ENCODE peak calls at places on chromosomes 1 and 21, in five cellular contexts. V is non-pigmented ciliary epithelial cell; H is cortex of kidney; A is M059J; B is effector memory CD4-positive, alpha-beta T cell. N is an unnamed sample.
A peak's percentile ranks its signal among the peaks of the same experiment; 100 is the strongest.

GRCh38 chr1:20342294-20343148 is 51.8 kb downstream of the VWA5B1 start:
- DNase-seq in B (no peak), H (no peak), V (no peak), A (no peak), N (no peak)

GRCh38 chr1:100188617-100189016 is 10.6 kb upstream of the LRRC39 start:
- DNase-seq in V (peak; percentile 79), H (no peak), B (no peak), A (peak; percentile 97), N (no peak)

GRCh38 chr1:200034821-200035396 is 7.4 kb downstream of the NR5A2 start:
- DNase-seq in H (no peak), A (no peak), B (no peak), V (no peak), N (no peak)

GRCh38 chr1:53011175-53011574 is 50.8 kb upstream of the PODN start:
- DNase-seq in B (no peak), H (no peak), V (no peak), A (no peak), N (no peak)

GRCh38 chr1:183622884-183623785 is 12.4 kb downstream of the ARPC5 start:
- DNase-seq in B (peak; percentile 14), A (peak; percentile 78), H (no peak), V (no peak), N (peak; percentile 35)

GRCh38 chr1:217562229-217562878 is 68.5 kb downstream of the GPATCH2 start:
- DNase-seq in V (peak; percentile 74), H (no peak), B (no peak), A (peak; percentile 91), N (no peak)

GRCh38 chr1:185157599-185158469 is 867 bp downstream of the SWT1 start:
- DNase-seq in A (peak; percentile 12), B (no peak), V (no peak), H (no peak), N (no peak)

GRCh38 chr1:193589597-193590040 is 403.2 kb upstream of the B3GALT2 start:
- DNase-seq in A (peak; percentile 54), V (no peak), B (no peak), H (no peak), N (no peak)

GRCh38 chr1:177282976-177283375 is 112.2 kb downstream of the BRINP2 start:
- DNase-seq in V (no peak), A (no peak), B (no peak), H (no peak), N (no peak)

GRCh38 chr1:225406976-225407725 is 20.7 kb downstream of the LBR start:
- DNase-seq in B (no peak), H (no peak), A (no peak), V (no peak), N (no peak)

GRCh38 chr21:38679531-38679930 is 126.2 kb upstream of the ETS2 start:
- DNase-seq in B (no peak), A (peak; percentile 90), V (peak; percentile 41), H (no peak), N (no peak)

GRCh38 chr1:21329209-21329844 is 39.1 kb upstream of the ECE1 start:
- DNase-seq in V (no peak), A (peak; percentile 83), H (no peak), B (no peak), N (no peak)

N was measured in stimulated activated naive B cell treated with anti-CD40 and anti-IgM and Interleukin-4, amounts not matched to agents 10 μg/mL and 1 μg/mL and 100 μg/mL, for 72 hours.